ENCODE peak calls at places on chromosomes 4 and X, in ten cellular contexts. One of them, this sample, is unnamed. For H3K36me3 and H3K9me3, the result is how much of the 10 kb centered on the place peaks cover.

GRCh38 chrX:125544856-125545255 is 225.2 kb downstream of the TEX13C start:
- DNase-seq in mesenchymal stem cell: no peak
- DNase-seq in pancreas: no peak
- DNase-seq in BE2C: no peak
- DNase-seq in PC-9: no peak
- DNase-seq in right lobe of liver: no peak
- DNase-seq in IMR-90: no peak
- DNase-seq in cardiac muscle cell: no peak
- DNase-seq in SJSA1: no peak
- DNase-seq in mammary epithelial cell: peak
- DNase-seq in this sample: no peak

GRCh38 chrX:15465896-15466651 is 27.1 kb downstream of the PIR start:
- DNase-seq in mesenchymal stem cell: peak
- DNase-seq in pancreas: no peak
- DNase-seq in BE2C: no peak
- DNase-seq in PC-9: no peak
- DNase-seq in right lobe of liver: no peak
- DNase-seq in IMR-90: peak
- DNase-seq in cardiac muscle cell: peak
- DNase-seq in SJSA1: no peak
- DNase-seq in mammary epithelial cell: no peak
- DNase-seq in this sample: no peak

GRCh38 chr4:88320174-88320779 is 35.9 kb upstream of the PPM1K start:
- DNase-seq in mesenchymal stem cell: no peak
- DNase-seq in pancreas: no peak
- DNase-seq in BE2C: no peak
- DNase-seq in PC-9: peak
- DNase-seq in right lobe of liver: no peak
- DNase-seq in IMR-90: no peak
- DNase-seq in cardiac muscle cell: no peak
- DNase-seq in SJSA1: no peak
- DNase-seq in mammary epithelial cell: peak
- DNase-seq in this sample: no peak

GRCh38 chr4:22238742-22239141 is 277.1 kb downstream of the ADGRA3 start:
- DNase-seq in mesenchymal stem cell: no peak
- DNase-seq in pancreas: no peak
- DNase-seq in BE2C: peak
- DNase-seq in PC-9: no peak
- DNase-seq in right lobe of liver: no peak
- DNase-seq in IMR-90: no peak
- DNase-seq in cardiac muscle cell: no peak
- DNase-seq in SJSA1: no peak
- DNase-seq in mammary epithelial cell: no peak
- DNase-seq in this sample: no peak

GRCh38 chrX:63884821-63885790 is 100.1 kb upstream of the ARHGEF9 start:
- DNase-seq in mesenchymal stem cell: no peak
- DNase-seq in pancreas: no peak
- DNase-seq in BE2C: no peak
- DNase-seq in PC-9: no peak
- DNase-seq in right lobe of liver: no peak
- DNase-seq in IMR-90: no peak
- DNase-seq in cardiac muscle cell: no peak
- DNase-seq in SJSA1: no peak
- DNase-seq in mammary epithelial cell: no peak
- DNase-seq in this sample: no peak

GRCh38 chrX:50700921-50701320 is 113.1 kb downstream of the SHROOM4 start:
- DNase-seq in mesenchymal stem cell: no peak
- DNase-seq in pancreas: no peak
- DNase-seq in BE2C: no peak
- DNase-seq in PC-9: no peak
- DNase-seq in right lobe of liver: no peak
- DNase-seq in IMR-90: no peak
- DNase-seq in cardiac muscle cell: peak
- DNase-seq in SJSA1: no peak
- DNase-seq in mammary epithelial cell: no peak
- DNase-seq in this sample: no peak

GRCh38 chr4:153153339-153153851 is 50.8 kb upstream of the TRIM2 start:
- DNase-seq in mesenchymal stem cell: peak
- DNase-seq in pancreas: peak
- DNase-seq in BE2C: peak
- DNase-seq in PC-9: peak
- DNase-seq in right lobe of liver: no peak
- DNase-seq in IMR-90: peak
- DNase-seq in cardiac muscle cell: peak
- DNase-seq in SJSA1: peak
- DNase-seq in mammary epithelial cell: peak
- DNase-seq in this sample: no peak

GRCh38 chr4:41609851-41610250 is 71.9 kb downstream of the LIMCH1 start:
- DNase-seq in mesenchymal stem cell: no peak
- DNase-seq in pancreas: no peak
- DNase-seq in BE2C: no peak
- DNase-seq in PC-9: no peak
- DNase-seq in right lobe of liver: no peak
- DNase-seq in IMR-90: no peak
- DNase-seq in cardiac muscle cell: no peak
- DNase-seq in SJSA1: no peak
- DNase-seq in mammary epithelial cell: no peak
- DNase-seq in this sample: no peak

GRCh38 chrX:7252013-7252610 is 104.2 kb upstream of the PUDP start:
- DNase-seq in mesenchymal stem cell: no peak
- DNase-seq in pancreas: peak
- DNase-seq in BE2C: no peak
- DNase-seq in PC-9: peak
- DNase-seq in right lobe of liver: peak
- DNase-seq in IMR-90: no peak
- DNase-seq in cardiac muscle cell: no peak
- DNase-seq in SJSA1: no peak
- DNase-seq in mammary epithelial cell: peak
- DNase-seq in this sample: no peak

GRCh38 chrX:139495324-139495723 is 35.2 kb upstream of the F9 start:
- DNase-seq in mesenchymal stem cell: no peak
- DNase-seq in pancreas: no peak
- DNase-seq in BE2C: no peak
- DNase-seq in PC-9: no peak
- DNase-seq in right lobe of liver: no peak
- DNase-seq in IMR-90: no peak
- DNase-seq in cardiac muscle cell: no peak
- DNase-seq in SJSA1: no peak
- DNase-seq in mammary epithelial cell: no peak
- DNase-seq in this sample: no peak

GRCh38 chr4:32037391-32037790 is 1317.2 kb downstream of the PCDH7 start:
- DNase-seq in mesenchymal stem cell: no peak
- DNase-seq in pancreas: no peak
- DNase-seq in BE2C: no peak
- DNase-seq in PC-9: no peak
- DNase-seq in right lobe of liver: no peak
- DNase-seq in IMR-90: no peak
- DNase-seq in cardiac muscle cell: no peak
- DNase-seq in SJSA1: no peak
- DNase-seq in mammary epithelial cell: no peak
- DNase-seq in this sample: no peak

GRCh38 chrX:31543565-31544125 is 471.8 kb upstream of the FTHL17 start:
- DNase-seq in mesenchymal stem cell: no peak
- DNase-seq in pancreas: no peak
- DNase-seq in BE2C: no peak
- DNase-seq in PC-9: no peak
- DNase-seq in right lobe of liver: no peak
- DNase-seq in IMR-90: no peak
- DNase-seq in cardiac muscle cell: no peak
- DNase-seq in SJSA1: no peak
- DNase-seq in mammary epithelial cell: no peak
- DNase-seq in this sample: no peak

DNA sequence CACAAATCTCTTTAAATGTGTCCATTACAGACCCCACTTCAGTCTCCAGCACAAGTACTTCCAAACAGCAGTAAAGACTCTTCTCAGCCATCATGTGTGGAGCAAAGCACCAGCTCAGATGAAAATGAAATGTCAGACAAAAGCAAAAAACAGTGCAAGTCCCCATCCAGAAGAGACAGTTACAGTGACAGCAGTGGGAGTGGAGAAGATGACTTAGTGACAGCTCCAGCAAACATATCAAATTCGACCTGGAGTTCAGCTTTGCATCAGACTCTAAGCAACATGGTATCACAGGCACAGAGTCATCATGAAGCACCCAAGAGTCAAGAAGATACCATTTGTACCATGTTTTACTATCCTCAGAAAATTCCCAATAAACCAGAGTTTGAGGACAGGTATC is 78.0 kb downstream of the SLC10A6 start:
- DNase-seq in mesenchymal stem cell: no peak
- DNase-seq in pancreas: no peak
- DNase-seq in BE2C: no peak
- DNase-seq in PC-9: no peak
- DNase-seq in right lobe of liver: no peak
- DNase-seq in IMR-90: no peak
- DNase-seq in cardiac muscle cell: no peak
- DNase-seq in SJSA1: no peak
- DNase-seq in mammary epithelial cell: no peak
- DNase-seq in this sample: no peak
- H3K36me3 ChIP-seq in mesenchymal stem cell: under half
- H3K36me3 ChIP-seq in pancreas: under half
- H3K36me3 ChIP-seq in BE2C: under half
- H3K36me3 ChIP-seq in PC-9: under half
- H3K36me3 ChIP-seq in right lobe of liver: under half
- H3K36me3 ChIP-seq in IMR-90: under half
- H3K36me3 ChIP-seq in cardiac muscle cell: under half
- H3K36me3 ChIP-seq in SJSA1: under half
- H3K36me3 ChIP-seq in mammary epithelial cell: under half
- H3K36me3 ChIP-seq in this sample: under half

DNA sequence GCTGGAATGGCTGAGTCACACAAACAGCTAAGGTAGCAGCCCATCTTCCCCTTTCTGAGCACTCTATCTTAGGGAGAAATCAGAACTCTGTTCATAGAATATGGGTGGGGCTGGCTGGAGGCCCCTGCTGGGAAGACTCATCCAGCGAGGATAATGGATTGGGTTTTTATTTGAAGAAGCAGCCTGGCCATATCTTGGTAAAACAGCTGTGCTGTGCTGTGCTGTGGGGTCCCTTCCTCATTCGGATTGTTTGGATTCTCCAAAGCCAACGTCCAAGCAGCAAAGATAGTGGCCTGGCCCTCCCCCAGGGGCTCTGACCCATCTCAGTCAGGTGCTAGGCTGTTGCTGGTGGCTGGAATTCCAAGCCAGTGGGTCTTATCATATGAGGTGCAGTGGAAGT is 63.8 kb downstream of the ZNF718 start:
- DNase-seq in mesenchymal stem cell: no peak
- DNase-seq in pancreas: no peak
- DNase-seq in BE2C: no peak
- DNase-seq in PC-9: no peak
- DNase-seq in right lobe of liver: no peak
- DNase-seq in IMR-90: no peak
- DNase-seq in cardiac muscle cell: no peak
- DNase-seq in SJSA1: no peak
- DNase-seq in mammary epithelial cell: no peak
- DNase-seq in this sample: no peak
- H3K9me3 ChIP-seq in mesenchymal stem cell: half or more
- H3K9me3 ChIP-seq in pancreas: under half
- H3K9me3 ChIP-seq in BE2C: under half
- H3K9me3 ChIP-seq in PC-9: under half
- H3K9me3 ChIP-seq in right lobe of liver: under half
- H3K9me3 ChIP-seq in IMR-90: under half
- H3K9me3 ChIP-seq in cardiac muscle cell: under half
- H3K9me3 ChIP-seq in SJSA1: under half
- H3K9me3 ChIP-seq in mammary epithelial cell: under half
- H3K9me3 ChIP-seq in this sample: under half

GRCh38 chrX:72271812-72272211 is 5.2 kb downstream of the RPS4X start:
- DNase-seq in mesenchymal stem cell: no peak
- DNase-seq in pancreas: no peak
- DNase-seq in BE2C: no peak
- DNase-seq in PC-9: no peak
- DNase-seq in right lobe of liver: no peak
- DNase-seq in IMR-90: no peak
- DNase-seq in cardiac muscle cell: no peak
- DNase-seq in SJSA1: no peak
- DNase-seq in mammary epithelial cell: peak
- DNase-seq in this sample: no peak

GRCh38 chrX:72269671-72270251 is 7.3 kb downstream of the RPS4X start:
- DNase-seq in mesenchymal stem cell: peak
- DNase-seq in pancreas: no peak
- DNase-seq in BE2C: no peak
- DNase-seq in PC-9: no peak
- DNase-seq in right lobe of liver: no peak
- DNase-seq in IMR-90: peak
- DNase-seq in cardiac muscle cell: peak
- DNase-seq in SJSA1: peak
- DNase-seq in mammary epithelial cell: peak
- DNase-seq in this sample: no peak

GRCh38 chrX:72271091-72271490 is 6.0 kb downstream of the RPS4X start:
- DNase-seq in mesenchymal stem cell: no peak
- DNase-seq in pancreas: no peak
- DNase-seq in BE2C: no peak
- DNase-seq in PC-9: no peak
- DNase-seq in right lobe of liver: no peak
- DNase-seq in IMR-90: no peak
- DNase-seq in cardiac muscle cell: no peak
- DNase-seq in SJSA1: no peak
- DNase-seq in mammary epithelial cell: no peak
- DNase-seq in this sample: no peak

GRCh38 chrX:72268601-72269365 is 8.3 kb downstream of the RPS4X start:
- DNase-seq in mesenchymal stem cell: peak
- DNase-seq in pancreas: no peak
- DNase-seq in BE2C: no peak
- DNase-seq in PC-9: no peak
- DNase-seq in right lobe of liver: no peak
- DNase-seq in IMR-90: peak
- DNase-seq in cardiac muscle cell: peak
- DNase-seq in SJSA1: peak
- DNase-seq in mammary epithelial cell: no peak
- DNase-seq in this sample: no peak

GRCh38 chrX:72270316-72270866 is 6.7 kb downstream of the RPS4X start:
- DNase-seq in mesenchymal stem cell: no peak
- DNase-seq in pancreas: no peak
- DNase-seq in BE2C: no peak
- DNase-seq in PC-9: no peak
- DNase-seq in right lobe of liver: no peak
- DNase-seq in IMR-90: no peak
- DNase-seq in cardiac muscle cell: no peak
- DNase-seq in SJSA1: no peak
- DNase-seq in mammary epithelial cell: no peak
- DNase-seq in this sample: no peak
- H3K36me3 ChIP-seq in mesenchymal stem cell: under half
- H3K36me3 ChIP-seq in pancreas: under half
- H3K36me3 ChIP-seq in BE2C: half or more
- H3K36me3 ChIP-seq in PC-9: half or more
- H3K36me3 ChIP-seq in right lobe of liver: under half
- H3K36me3 ChIP-seq in IMR-90: half or more
- H3K36me3 ChIP-seq in cardiac muscle cell: under half
- H3K36me3 ChIP-seq in SJSA1: half or more
- H3K36me3 ChIP-seq in mammary epithelial cell: half or more
- H3K36me3 ChIP-seq in this sample: half or more

DNA sequence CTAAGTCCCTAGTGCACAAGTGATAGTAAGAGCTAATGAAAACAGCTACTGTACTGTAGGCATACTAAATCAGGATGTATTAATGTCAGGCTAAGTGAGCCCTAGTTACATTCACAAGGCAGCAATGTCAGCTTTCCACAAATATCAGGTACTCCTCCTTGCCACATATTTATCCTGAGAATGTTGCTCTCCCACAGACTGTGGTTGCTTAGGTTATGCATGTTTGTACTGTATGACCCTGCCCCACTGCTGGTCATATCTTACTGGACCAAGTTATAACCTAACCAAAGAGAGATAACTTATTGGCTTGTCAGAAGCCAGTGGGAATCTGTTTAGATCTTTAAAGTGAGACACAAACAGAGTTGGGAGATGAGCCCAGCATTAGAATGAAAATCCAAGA is 241.0 kb downstream of the SLC39A8 start:
- DNase-seq in mesenchymal stem cell: peak
- DNase-seq in pancreas: no peak
- DNase-seq in BE2C: no peak
- DNase-seq in PC-9: no peak
- DNase-seq in right lobe of liver: no peak
- DNase-seq in IMR-90: no peak
- DNase-seq in cardiac muscle cell: no peak
- DNase-seq in SJSA1: no peak
- DNase-seq in mammary epithelial cell: peak
- DNase-seq in this sample: no peak
- H3K9me3 ChIP-seq in mesenchymal stem cell: half or more
- H3K9me3 ChIP-seq in pancreas: under half
- H3K9me3 ChIP-seq in BE2C: under half
- H3K9me3 ChIP-seq in PC-9: under half
- H3K9me3 ChIP-seq in right lobe of liver: under half
- H3K9me3 ChIP-seq in IMR-90: under half
- H3K9me3 ChIP-seq in cardiac muscle cell: under half
- H3K9me3 ChIP-seq in SJSA1: under half
- H3K9me3 ChIP-seq in mammary epithelial cell: under half
- H3K9me3 ChIP-seq in this sample: under half

This sample was measured in ascending aorta.